ENCODE peak calls at places on chromosomes 16 and 17, in ten cellular contexts. N is GM04503; O is heart left ventricle; R is ELF-1; J is Karpas-422; A is A549; Q is CD8-positive, alpha-beta memory T cell; F is ACHN; I is stimulated activated effector memory CD8-positive, alpha-beta T cell treated with anti-CD3 and anti-CD28 coated beads, Interleukin-12 subunit alpha, Interleukin-12 subunit beta, amount 100 ng/mL, for 72 hours; D is stimulated activated CD8-positive, alpha-beta memory T cell treated with anti-CD3 and anti-CD28 coated beads, Interleukin-15, amount 100 ng/mL, for 24 hours. W is an unnamed sample.

GRCh38 chr16:11633113-11633512 is 35.1 kb upstream of the SNN start:
- DNase-seq in I (no peak), N (no peak), A (no peak), Q (no peak), O (no peak), F (no peak), J (no peak), R (no peak), D (no peak), W (no peak)

GRCh38 chr16:75206749-75207451 is at the start of gene CTRB2:
- DNase-seq in I (no peak), J (no peak), R (no peak), D (no peak), F (no peak), A (no peak), O (no peak), N (no peak), Q (no peak), W (no peak)

GRCh38 chr17:1005361-1005946 is 8.5 kb downstream of the TIMM22 start:
- DNase-seq in D (no peak), R (no peak), F (no peak), O (peak; percentile 82), J (no peak), I (no peak), Q (no peak), A (no peak), N (no peak), W (no peak)

GRCh38 chr17:68238894-68239293 is 8.9 kb upstream of the AMZ2 start:
- DNase-seq in F (no peak), Q (no peak), R (no peak), I (peak; percentile 65), A (no peak), N (no peak), O (no peak), D (no peak), J (peak; percentile 66), W (no peak)

GRCh38 chr16:81266680-81267095 is 28.2 kb downstream of the BCO1 start:
- DNase-seq in R (no peak), J (no peak), I (peak; percentile 56), D (no peak), F (peak; percentile 24), O (no peak), A (no peak), Q (no peak), N (no peak), W (no peak)

GRCh38 chr17:70157151-70157550 is 12.2 kb upstream of the KCNJ2 start:
- DNase-seq in A (no peak), R (no peak), N (no peak), Q (no peak), J (no peak), D (no peak), I (no peak), F (no peak), O (no peak), W (no peak)

GRCh38 chr16:4393243-4393606 is 21.6 kb downstream of the VASN start:
- DNase-seq in A (no peak), O (peak; percentile 36), F (no peak), R (peak; percentile 28), D (no peak), J (no peak), I (no peak), N (no peak), Q (no peak), W (no peak)

GRCh38 chr16:57264950-57265371 is 19.5 kb downstream of the PLLP start:
- DNase-seq in A (no peak), I (no peak), N (no peak), F (no peak), O (no peak), J (no peak), R (no peak), D (no peak), Q (no peak), W (no peak)

GRCh38 chr17:33511670-33512069 is 218.6 kb upstream of the ASIC2 start:
- DNase-seq in Q (no peak), N (no peak), O (no peak), F (no peak), D (no peak), R (no peak), J (no peak), I (no peak), A (no peak), W (no peak)

GRCh38 chr16:87126403-87127025 is 190.7 kb downstream of the C16orf95 start:
- DNase-seq in I (no peak), Q (no peak), F (no peak), N (no peak), J (no peak), R (no peak), A (no peak), O (no peak), D (no peak), W (no peak)

GRCh38 chr17:58531661-58532554 is 17.5 kb upstream of the MTMR4 start:
- DNase-seq in Q (peak; percentile 73), N (no peak), O (peak; percentile 68), J (no peak), I (no peak), D (peak; percentile 34), R (peak; percentile 65), F (peak; percentile 60), A (no peak), W (no peak)

GRCh38 chr17:31310877-31311276 is 3.0 kb downstream of the EVI2B start:
- DNase-seq in I (no peak), J (peak; percentile 86), A (no peak), O (no peak), Q (no peak), N (no peak), F (no peak), R (no peak), D (no peak), W (no peak)

GRCh38 chr17:35002876-35003551 is 22.7 kb downstream of the LIG3 start:
- DNase-seq in A (no peak), J (no peak), N (no peak), F (no peak), O (peak; percentile 78), Q (no peak), I (no peak), R (no peak), D (no peak), W (no peak)

GRCh38 chr16:57711-58110 is 4.1 kb downstream of the SNRNP25 start:
- DNase-seq in F (no peak), J (no peak), O (no peak), I (no peak), Q (no peak), R (no peak), N (no peak), D (no peak), A (no peak), W (no peak)

GRCh38 chr16:15487336-15488284 is 53.2 kb downstream of the BMERB1 start:
- DNase-seq in J (no peak), I (no peak), Q (no peak), R (no peak), F (no peak), O (no peak), A (no peak), D (no peak), N (no peak), W (no peak)

GRCh38 chr16:84138824-84139627 is 6.0 kb downstream of the HSDL1 start:
- DNase-seq in R (peak; percentile 40), F (no peak), O (peak; percentile 68), N (no peak), A (no peak), I (no peak), D (no peak), J (peak; percentile 73), Q (no peak), W (no peak)

GRCh38 chr17:39240631-39241030 is 14.9 kb upstream of the STAC2 start:
- DNase-seq in A (no peak), O (no peak), R (no peak), N (no peak), J (no peak), D (no peak), I (no peak), Q (no peak), F (no peak), W (no peak)

GRCh38 chr17:77906377-77906871 is 52.1 kb upstream of the TNRC6C start:
- DNase-seq in R (no peak), J (no peak), I (no peak), O (no peak), D (no peak), Q (peak; percentile 42), N (no peak), F (no peak), A (no peak), W (no peak)

GRCh38 chr17:75130632-75131277 is 787 bp downstream of the NT5C start:
- DNase-seq in R (peak; percentile 84), J (peak; percentile 71), I (peak; percentile 68), N (no peak), Q (peak; percentile 60), F (peak; percentile 79), A (peak; percentile 81), D (no peak), O (peak; percentile 51), W (no peak)

GRCh38 chr16:13013043-13013442 is 111.6 kb downstream of the SHISA9 start:
- DNase-seq in F (no peak), R (peak; percentile 23), Q (no peak), A (no peak), D (no peak), I (no peak), J (no peak), N (no peak), O (no peak), W (no peak)

GRCh38 chr17:61408151-61409041 is 8.8 kb downstream of the TBX2 start:
- DNase-seq in D (no peak), J (no peak), N (no peak), R (peak; percentile 21), O (peak; percentile 28), F (no peak), I (no peak), A (no peak), Q (peak; percentile 42), W (no peak)

GRCh38 chr17:34669511-34669910 is 90.1 kb downstream of the TMEM132E start:
- DNase-seq in J (no peak), R (no peak), I (no peak), O (no peak), D (no peak), A (no peak), F (no peak), N (no peak), Q (no peak), W (no peak)

GRCh38 chr17:41486809-41487530 is 2.7 kb downstream of the KRT36 start:
- DNase-seq in I (peak; percentile 70), O (no peak), D (no peak), N (no peak), R (peak; percentile 74), F (no peak), J (peak; percentile 77), A (no peak), Q (no peak), W (no peak)

GRCh38 chr17:30558313-30559195 is 81.3 kb downstream of the GOSR1 start:
- DNase-seq in A (no peak), N (no peak), Q (no peak), I (no peak), O (no peak), R (no peak), J (no peak), F (no peak), D (no peak), W (no peak)

GRCh38 chr16:47316686-47317085 is 144.2 kb downstream of the ITFG1 start:
- DNase-seq in J (no peak), I (no peak), N (no peak), F (no peak), D (no peak), Q (no peak), A (no peak), R (no peak), O (no peak), W (no peak)

GRCh38 chr17:19785854-19786253 is 37.8 kb upstream of the ALDH3A1 start:
- DNase-seq in R (no peak), I (no peak), D (no peak), F (no peak), N (no peak), J (peak; percentile 46), A (no peak), O (no peak), Q (no peak), W (no peak)

GRCh38 chr17:72931635-72932034 is 160.9 kb downstream of the SLC39A11 start:
- DNase-seq in N (no peak), A (no peak), I (no peak), Q (no peak), F (peak; percentile 83), R (no peak), O (no peak), J (no peak), D (no peak), W (no peak)

GRCh38 chr17:47855737-47856136 is 4.8 kb upstream of the SP6 start:
- DNase-seq in A (no peak), F (no peak), D (no peak), Q (no peak), I (no peak), O (no peak), N (no peak), J (no peak), R (no peak), W (no peak)